ENCODE peak calls at places on chromosomes 13 and 19, in five cellular contexts. I is A549; H is pancreas; N is CD4-positive, CD25-positive, alpha-beta regulatory T cell; S is thoracic aorta. K is an unnamed sample.
A peak's percentile ranks its signal among the peaks of the same experiment; 100 is the strongest.

GRCh38 chr19:4431808-4432674 is 25.6 kb downstream of the UBXN6 start:
- DNase-seq in S (no peak), H (no peak), N (no peak), I (no peak), K (no peak)

GRCh38 chr13:91046715-91047327 is 300.7 kb upstream of the MIR17HG start:
- DNase-seq in H (no peak), N (no peak), S (no peak), I (no peak), K (no peak)

GRCh38 chr13:40181203-40181845 is 485.1 kb downstream of the FOXO1 start:
- DNase-seq in I (no peak), S (no peak), H (peak; percentile 56), N (no peak), K (no peak)

GRCh38 chr19:45136507-45137178 is 24.1 kb downstream of the NKPD1 start:
- DNase-seq in H (no peak), I (no peak), S (no peak), N (no peak), K (no peak)

GRCh38 chr13:98987275-98987674 is 9.4 kb upstream of the DOCK9 start:
- DNase-seq in N (no peak), S (no peak), I (no peak), H (no peak), K (no peak)

GRCh38 chr19:23312515-23312914 is 62.3 kb upstream of the ZNF724 start:
- DNase-seq in S (no peak), I (no peak), N (no peak), H (no peak), K (no peak)

GRCh38 chr13:44692173-44692713 is 116.1 kb upstream of the TSC22D1 start:
- DNase-seq in H (no peak), N (no peak), S (no peak), I (no peak), K (no peak)

GRCh38 chr13:94157705-94158218 is 321.7 kb downstream of the DCT start:
- DNase-seq in H (no peak), S (no peak), I (no peak), N (no peak), K (no peak)

GRCh38 chr13:35695411-35695810 is 218.9 kb upstream of the MAB21L1 start:
- DNase-seq in S (no peak), N (no peak), I (no peak), H (no peak), K (no peak)

GRCh38 chr13:64410654-64411053 is 2819.5 kb downstream of the PCDH9 start:
- DNase-seq in S (no peak), H (no peak), I (no peak), N (no peak), K (no peak)

GRCh38 chr19:51127755-51128154 is 3.0 kb downstream of the SIGLEC9 start:
- DNase-seq in H (no peak), I (no peak), S (no peak), N (no peak), K (no peak)

GRCh38 chr13:95128045-95128643 is 173.1 kb downstream of the ABCC4 start:
- DNase-seq in I (peak; percentile 10), H (peak; percentile 22), S (no peak), N (no peak), K (peak; percentile 28)

GRCh38 chr13:86665842-86666241 is 866.6 kb upstream of the SLITRK6 start:
- DNase-seq in N (no peak), H (no peak), S (no peak), I (no peak), K (no peak)

GRCh38 chr19:29966594-29967249 is 24.7 kb downstream of the URI1 start:
- DNase-seq in I (no peak), N (no peak), S (no peak), H (no peak), K (no peak)

GRCh38 chr19:728011-728410 is 19.3 kb downstream of the PALM start:
- DNase-seq in N (no peak), I (no peak), S (no peak), H (no peak), K (no peak)

GRCh38 chr19:43609872-43610271 is 2.0 kb upstream of the SRRM5 start:
- DNase-seq in I (no peak), S (no peak), H (no peak), N (no peak), K (no peak)

GRCh38 chr13:92802776-92803175 is 423.8 kb upstream of the GPC6 start:
- DNase-seq in I (no peak), H (no peak), S (no peak), N (no peak), K (no peak)

GRCh38 chr13:74889321-74889720 is 592.6 kb downstream of the TBC1D4 start:
- DNase-seq in I (no peak), S (no peak), H (no peak), N (no peak), K (no peak)

GRCh38 chr19:38194061-38194701 is 29.8 kb downstream of the DPF1 start:
- DNase-seq in I (no peak), H (no peak), N (no peak), S (no peak), K (no peak)

GRCh38 chr19:18128044-18128443 is 24.9 kb upstream of the PIK3R2 start:
- DNase-seq in S (no peak), I (no peak), N (no peak), H (no peak), K (no peak)

GRCh38 chr19:36041831-36042230 is 9.2 kb upstream of the CLIP3 start:
- DNase-seq in S (no peak), H (no peak), I (no peak), N (no peak), K (no peak)

GRCh38 chr13:113052971-113053370 is 52.6 kb upstream of the F7 start:
- DNase-seq in I (no peak), H (no peak), S (no peak), N (no peak), K (no peak)

GRCh38 chr19:8573316-8573715 is 3.9 kb downstream of the MYO1F start:
- DNase-seq in I (no peak), H (no peak), N (no peak), S (no peak), K (no peak)
- H3K4me1 ChIP-seq in I (peaks cover 29% of the 10 kb centered on the region), H (no peaks in the 10 kb centered on the region), N (peaks cover 95% of the 10 kb centered on the region), S (peaks cover 5% of the 10 kb centered on the region), K (no peaks in the 10 kb centered on the region)

DNA sequence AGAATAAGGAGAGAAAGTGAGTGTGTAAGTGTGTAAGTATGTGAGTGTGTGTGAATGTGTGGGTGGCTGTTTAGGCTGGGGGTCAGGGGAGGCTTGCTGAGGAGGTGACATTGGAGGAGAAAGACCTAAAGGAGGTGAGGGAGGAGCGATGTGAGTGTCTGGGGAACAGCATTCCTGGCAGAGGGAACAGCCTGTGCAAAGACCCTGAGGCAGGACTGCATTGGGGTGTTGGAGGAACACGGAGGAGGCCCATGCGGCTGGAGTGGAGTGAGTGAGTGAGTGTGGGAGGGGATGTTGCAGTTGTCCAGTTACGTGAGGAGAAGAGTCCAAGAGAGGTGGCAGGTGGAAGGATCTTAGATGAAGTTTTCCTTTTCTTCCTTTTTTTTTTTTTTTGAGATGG is 31.8 kb downstream of the NFILZ start:
- DNase-seq in S (no peak), N (no peak), H (no peak), I (no peak), K (no peak)
- H3K4me1 ChIP-seq in S (no peaks in the 10 kb centered on the region), N (peaks cover 14% of the 10 kb centered on the region), H (no peaks in the 10 kb centered on the region), I (no peaks in the 10 kb centered on the region), K (no peaks in the 10 kb centered on the region)

GRCh38 chr19:6272411-6272791 is 7.4 kb downstream of the MLLT1 start:
- DNase-seq in N (no peak), I (no peak), S (no peak), H (no peak), K (no peak)
- H3K4me1 ChIP-seq in N (peaks cover 10% of the 10 kb centered on the region), I (peaks cover 7% of the 10 kb centered on the region), S (peaks cover 53% of the 10 kb centered on the region), H (peaks cover 46% of the 10 kb centered on the region), K (peaks cover 20% of the 10 kb centered on the region)

GRCh38 chr19:49414256-49414655 is 9.0 kb downstream of the PTH2 start:
- DNase-seq in I (no peak), N (no peak), S (no peak), H (no peak), K (no peak)
- H3K4me1 ChIP-seq in I (no peaks in the 10 kb centered on the region), N (peaks cover 24% of the 10 kb centered on the region), S (no peaks in the 10 kb centered on the region), H (no peaks in the 10 kb centered on the region), K (no peaks in the 10 kb centered on the region)

GRCh38 chr19:2634960-2635359 is 67.5 kb downstream of the GNG7 start:
- DNase-seq in I (no peak), N (no peak), H (no peak), S (no peak), K (no peak)
- H3K4me1 ChIP-seq in I (peaks cover 10% of the 10 kb centered on the region), N (peaks cover 16% of the 10 kb centered on the region), H (peaks cover 7% of the 10 kb centered on the region), S (peaks cover 24% of the 10 kb centered on the region), K (peaks cover 8% of the 10 kb centered on the region)